ENCODE peak calls at places on chromosomes 7 and 10, in nine cellular contexts. A is Caco-2; K is stimulated activated CD8-positive, alpha-beta memory T cell treated with anti-CD3 and anti-CD28 coated beads, Interleukin-4, amount 100 ng/mL, for 48 hours; E is brain microvascular endothelial cell; I is LNCaP clone FGC; T is M059J; Y is Panc1; G is T follicular helper cell; S is naive thymus-derived CD8-positive, alpha-beta T cell. P is an unnamed sample.

GRCh38 chr7:132508724-132509348 is 67.4 kb downstream of the PLXNA4 start:
- DNase-seq in A (no peak), E (no peak), T (no peak), Y (no peak), G (no peak), S (no peak), I (no peak), K (no peak), P (no peak)

GRCh38 chr10:24462889-24463552 is 254.1 kb downstream of the KIAA1217 start:
- DNase-seq in Y (no peak), I (no peak), K (no peak), E (peak; percentile 51), A (no peak), T (no peak), S (no peak), G (no peak), P (no peak)

GRCh38 chr7:21261627-21262564 is 166.0 kb upstream of the SP4 start:
- DNase-seq in I (no peak), K (peak; percentile 60), E (peak; percentile 46), A (peak; percentile 67), Y (no peak), S (peak; percentile 27), G (peak; percentile 16), T (peak; percentile 17), P (no peak)

GRCh38 chr10:14665304-14665703 is 109.4 kb downstream of the FAM107B start:
- DNase-seq in A (no peak), Y (no peak), T (no peak), E (no peak), S (no peak), I (peak; percentile 53), G (no peak), K (no peak), P (no peak)

GRCh38 chr7:107982918-107983389 is 20.0 kb downstream of the LAMB1 start:
- DNase-seq in Y (no peak), A (no peak), I (peak; percentile 79), E (no peak), T (peak; percentile 35), S (no peak), K (no peak), G (no peak), P (no peak)

GRCh38 chr10:110504111-110504735 is 6.5 kb downstream of the DUSP5 start:
- DNase-seq in A (no peak), E (peak; percentile 52), G (no peak), T (peak; percentile 81), Y (no peak), K (peak; percentile 71), I (no peak), S (peak; percentile 32), P (peak; percentile 16)

GRCh38 chr10:46048152-46048551 is 2.1 kb upstream of the MSMB start:
- DNase-seq in S (no peak), A (no peak), T (no peak), E (no peak), K (no peak), Y (no peak), I (peak; percentile 92), G (no peak), P (no peak)

GRCh38 chr10:24449334-24449740 is 240.4 kb downstream of the KIAA1217 start:
- DNase-seq in G (no peak), T (peak; percentile 25), K (no peak), Y (no peak), A (no peak), E (no peak), I (no peak), S (no peak), P (no peak)

GRCh38 chr10:133045556-133046483 is 41.9 kb upstream of the ADGRA1 start:
- DNase-seq in E (no peak), A (no peak), K (no peak), G (no peak), Y (no peak), S (no peak), T (no peak), I (no peak), P (no peak)

GRCh38 chr10:125568156-125568555 is 114.8 kb downstream of the TEX36 start:
- DNase-seq in K (no peak), A (no peak), T (no peak), G (no peak), S (no peak), E (no peak), I (no peak), Y (no peak), P (no peak)

GRCh38 chr7:128791968-128792319 is at the start of gene CCDC136:
- DNase-seq in E (no peak), A (no peak), Y (no peak), G (no peak), K (no peak), S (no peak), I (no peak), T (peak; percentile 42), P (no peak)

GRCh38 chr7:151244156-151244870 is 4.2 kb downstream of the SMARCD3 start:
- DNase-seq in S (peak; percentile 65), A (no peak), Y (no peak), T (peak; percentile 47), G (peak; percentile 36), I (no peak), K (peak; percentile 81), E (peak; percentile 52), P (peak; percentile 38)

GRCh38 chr10:132873395-132873794 is 69.0 kb downstream of the CFAP46 start:
- DNase-seq in I (no peak), T (no peak), E (no peak), A (no peak), Y (no peak), K (peak; percentile 0), G (no peak), S (no peak), P (no peak)

GRCh38 chr10:85527610-85528317 is 838.8 kb downstream of the GRID1 start:
- DNase-seq in T (peak; percentile 25), A (no peak), K (no peak), I (no peak), S (no peak), G (no peak), E (peak; percentile 53), Y (no peak), P (no peak)

GRCh38 chr7:138890782-138891445 is 90.3 kb downstream of the KIAA1549 start:
- DNase-seq in K (no peak), T (peak; percentile 97), G (no peak), S (no peak), A (peak; percentile 42), Y (peak; percentile 92), E (peak; percentile 51), I (no peak), P (no peak)

GRCh38 chr7:157743781-157744525 is 407.1 kb downstream of the DNAJB6 start:
- DNase-seq in T (no peak), S (no peak), E (no peak), K (no peak), I (no peak), G (no peak), A (no peak), Y (no peak), P (no peak)

GRCh38 chr7:158778476-158778875 is 50.8 kb downstream of the ESYT2 start:
- DNase-seq in E (peak; percentile 12), I (no peak), G (no peak), S (no peak), K (no peak), Y (no peak), T (no peak), A (no peak), P (no peak)

GRCh38 chr7:102431617-102432298 is 1.6 kb upstream of the ORAI2 start:
- DNase-seq in S (peak; percentile 65), K (peak; percentile 53), E (no peak), G (peak; percentile 65), A (no peak), Y (no peak), T (peak; percentile 80), I (peak; percentile 58), P (peak; percentile 53)

GRCh38 chr7:66114743-66115727 is at the start of gene CRCP:
- DNase-seq in A (peak; percentile 92), G (peak; percentile 82), I (peak; percentile 36), T (peak; percentile 85), K (peak; percentile 89), S (peak; percentile 83), E (peak; percentile 79), Y (no peak), P (peak; percentile 82)

GRCh38 chr7:108083980-108084379 is 46.2 kb downstream of the LAMB4 start:
- DNase-seq in G (no peak), Y (no peak), E (no peak), I (no peak), K (no peak), A (no peak), T (peak; percentile 83), S (no peak), P (no peak)

GRCh38 chr7:121475806-121476205 is 79.7 kb upstream of the FAM3C start:
- DNase-seq in T (no peak), Y (no peak), G (no peak), A (no peak), I (peak; percentile 15), E (no peak), K (no peak), S (no peak), P (no peak)

GRCh38 chr7:149459540-149460433 is 1.1 kb downstream of the ZNF777 start:
- DNase-seq in G (no peak), E (no peak), K (peak; percentile 39), A (no peak), S (no peak), T (peak; percentile 23), I (no peak), Y (no peak), P (no peak)

GRCh38 chr10:79129361-79129997 is 60.7 kb downstream of the ZMIZ1 start:
- DNase-seq in K (no peak), E (peak; percentile 36), A (no peak), S (no peak), I (no peak), G (no peak), T (peak; percentile 49), Y (no peak), P (no peak)

GRCh38 chr10:95273393-95274312 is 17.1 kb downstream of the PDLIM1 start:
- DNase-seq in A (peak; percentile 84), T (peak; percentile 97), G (no peak), I (peak; percentile 27), S (no peak), E (peak; percentile 82), K (no peak), Y (no peak), P (no peak)

GRCh38 chr7:151427705-151428392 is 12.1 kb downstream of the CRYGN start:
- DNase-seq in E (no peak), K (no peak), S (no peak), T (no peak), G (no peak), I (no peak), A (no peak), Y (no peak), P (no peak)

GRCh38 chr10:8060010-8060703 is 5.7 kb downstream of the GATA3 start:
- DNase-seq in G (no peak), T (peak; percentile 93), E (no peak), K (peak; percentile 81), A (no peak), I (no peak), Y (no peak), S (peak; percentile 54), P (peak; percentile 49)

GRCh38 chr10:132631348-132631735 is 93.8 kb downstream of the INPP5A start:
- DNase-seq in K (no peak), A (no peak), E (peak; percentile 42), S (no peak), I (no peak), G (no peak), T (no peak), Y (no peak), P (no peak)

GRCh38 chr7:45701701-45702460 is 127.7 kb downstream of the ADCY1 start:
- DNase-seq in E (no peak), A (peak; percentile 15), K (no peak), T (no peak), G (no peak), S (no peak), I (no peak), Y (no peak), P (no peak)

GRCh38 chr7:32154797-32155196 is 84.6 kb upstream of the PDE1C start:
- DNase-seq in T (peak; percentile 81), I (no peak), Y (no peak), E (no peak), S (no peak), G (no peak), K (no peak), A (no peak), P (no peak)

GRCh38 chr10:114163062-114163861 is 10.7 kb downstream of the CCDC186 start:
- DNase-seq in Y (no peak), E (no peak), T (peak; percentile 23), A (no peak), S (no peak), K (no peak), I (peak; percentile 83), G (no peak), P (no peak)

GRCh38 chr7:53596230-53596629 is 560.8 kb downstream of the POM121L12 start:
- DNase-seq in A (no peak), E (no peak), K (no peak), Y (no peak), T (peak; percentile 23), G (no peak), S (no peak), I (no peak), P (no peak)